ENCODE peak calls at places on chromosomes 13 and 19, in eight cellular contexts. C is AG04450, F is astrocyte, Z is PC-3, A is cardiac muscle cell, B is progenitor cell of endocrine pancreas, K is dorsolateral prefrontal cortex, T is pancreas. D is an unnamed sample.

GRCh38 chr19:22503524-22503923 is 81.4 kb upstream of the ZNF98 start:
- DNase-seq in A (no peak), Z (no peak), C (no peak), F (no peak), K (no peak), B (no peak), T (no peak), D (no peak)

GRCh38 chr13:91133941-91134772 is 213.3 kb upstream of the MIR17HG start:
- DNase-seq in Z (peak; percentile 61), B (peak; percentile 17), F (peak; percentile 45), C (peak; percentile 4), A (peak; percentile 70), T (peak; percentile 59), K (peak; percentile 13), D (no peak)

GRCh38 chr19:52216401-52216800 is 26.5 kb downstream of the PPP2R1A start:
- DNase-seq in F (no peak), K (no peak), C (no peak), A (no peak), Z (no peak), T (no peak), B (no peak), D (no peak)

GRCh38 chr19:43759515-43759914 is 4.8 kb upstream of the SMG9 start:
- DNase-seq in T (no peak), C (no peak), B (no peak), A (no peak), K (no peak), Z (peak; percentile 71), F (peak; percentile 65), D (no peak)

GRCh38 chr19:7910321-7911161 is 4.1 kb upstream of the TGFBR3L start:
- DNase-seq in B (no peak), T (no peak), C (no peak), K (no peak), F (no peak), A (no peak), Z (no peak), D (peak; percentile 66)

GRCh38 chr13:41465215-41465907 is 8.0 kb downstream of the RGCC start:
- DNase-seq in K (peak; percentile 30), Z (peak; percentile 47), C (peak; percentile 53), B (no peak), A (no peak), T (no peak), F (peak; percentile 82), D (no peak)

GRCh38 chr19:13796301-13797057 is 1.2 kb downstream of the ZSWIM4 start:
- DNase-seq in C (peak; percentile 86), F (peak; percentile 95), A (no peak), Z (peak; percentile 97), K (peak; percentile 35), T (peak; percentile 54), B (no peak), D (no peak)

GRCh38 chr19:11612816-11613511 is 15.7 kb downstream of the ZNF627 start:
- DNase-seq in F (no peak), B (no peak), T (no peak), K (no peak), A (no peak), Z (no peak), C (no peak), D (no peak)

GRCh38 chr19:16367269-16367683 is 42.6 kb downstream of the KLF2 start:
- DNase-seq in F (no peak), Z (no peak), B (no peak), K (no peak), T (no peak), A (no peak), C (no peak), D (no peak)

GRCh38 chr13:45768668-45769067 is 66.5 kb downstream of the CBY2 start:
- DNase-seq in T (no peak), K (no peak), F (no peak), Z (no peak), B (no peak), A (no peak), C (no peak), D (no peak)

GRCh38 chr13:19864018-19864338 is 529 bp upstream of the ZMYM5 start:
- DNase-seq in B (no peak), A (no peak), Z (no peak), C (no peak), K (no peak), T (peak; percentile 70), F (peak; percentile 71), D (peak; percentile 77)

GRCh38 chr13:110319774-110320509 is 12.9 kb downstream of the COL4A2 start:
- DNase-seq in Z (peak; percentile 81), K (no peak), T (peak; percentile 77), B (no peak), F (peak; percentile 95), A (no peak), C (no peak), D (peak; percentile 54)

DNA sequence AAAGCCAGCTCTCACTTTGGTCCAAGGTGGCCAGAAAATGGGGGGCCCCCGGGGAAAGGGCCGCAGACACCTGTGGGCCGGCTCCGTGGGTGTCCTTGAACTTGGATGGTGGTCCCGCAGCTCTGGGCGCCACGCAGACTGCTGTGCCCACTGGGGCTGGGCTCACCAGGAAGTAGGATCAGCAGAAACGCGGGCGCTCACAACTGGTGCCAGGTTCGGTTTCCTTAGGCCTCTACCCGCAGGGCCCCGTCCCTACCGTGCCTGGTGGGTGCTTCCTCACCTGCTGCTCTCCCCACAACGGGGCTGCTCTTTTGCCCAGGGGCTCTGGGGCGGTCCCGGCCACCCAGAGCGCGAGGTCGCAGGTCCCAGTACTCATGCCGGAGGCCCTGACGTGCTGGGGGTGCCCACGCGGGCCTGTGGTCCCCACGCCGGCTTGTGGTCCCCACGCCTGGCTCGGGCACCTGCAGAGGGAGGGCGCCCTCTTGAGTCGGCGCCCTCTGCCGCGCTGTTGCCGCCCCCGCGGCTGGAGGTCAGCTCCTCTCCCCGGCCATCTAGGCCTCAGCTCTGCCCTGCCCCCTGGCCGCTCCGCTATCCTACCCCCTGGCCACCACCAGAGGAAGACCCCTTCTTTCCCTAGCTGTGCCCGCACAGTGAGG is 1303.6 kb downstream of the UQCRFS1 start:
- DNase-seq in A (no peak), T (no peak), Z (no peak), B (no peak), K (no peak), C (no peak), F (no peak), D (no peak)
- TF ChIP-seq CTCF in A (no peak), T (no peak), Z (no peak), B (no peak), K (no peak), C (no peak), F (no peak), D (no peak)

DNA sequence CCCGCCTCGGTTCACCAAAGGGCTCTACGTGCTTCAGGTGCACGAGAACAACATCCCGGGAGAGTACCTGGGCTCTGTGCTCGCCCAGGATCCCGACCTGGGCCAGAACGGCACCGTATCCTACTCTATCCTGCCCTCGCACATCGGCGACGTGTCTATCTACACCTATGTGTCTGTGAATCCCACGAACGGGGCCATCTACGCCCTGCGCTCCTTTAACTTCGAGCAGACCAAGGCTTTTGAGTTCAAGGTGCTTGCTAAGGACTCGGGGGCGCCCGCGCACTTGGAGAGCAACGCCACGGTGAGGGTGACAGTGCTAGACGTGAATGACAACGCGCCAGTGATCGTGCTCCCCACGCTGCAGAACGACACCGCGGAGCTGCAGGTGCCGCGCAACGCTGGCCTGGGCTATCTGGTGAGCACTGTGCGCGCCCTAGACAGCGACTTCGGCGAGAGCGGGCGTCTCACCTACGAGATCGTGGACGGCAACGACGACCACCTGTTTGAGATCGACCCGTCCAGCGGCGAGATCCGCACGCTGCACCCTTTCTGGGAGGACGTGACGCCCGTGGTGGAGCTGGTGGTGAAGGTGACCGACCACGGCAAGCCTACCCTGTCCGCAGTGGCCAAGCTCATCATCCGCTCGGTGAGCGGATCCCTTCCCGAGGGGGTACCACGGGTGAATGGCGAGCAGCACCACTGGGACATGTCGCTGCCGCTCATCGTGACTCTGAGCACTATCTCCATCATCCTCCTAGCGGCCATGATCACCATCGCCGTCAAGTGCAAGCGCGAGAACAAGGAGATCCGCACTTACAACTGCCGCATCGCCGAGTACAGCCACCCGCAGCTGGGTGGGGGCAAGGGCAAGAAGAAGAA is 2.6 kb downstream of the PCDH17 start:
- DNase-seq in K (peak; percentile 53), F (peak; percentile 22), C (no peak), T (peak; percentile 15), A (no peak), Z (no peak), B (peak; percentile 11), D (peak; percentile 67)
- TF ChIP-seq CTCF in K (peak; percentile 27), F (no peak), C (no peak), T (no peak), A (no peak), Z (no peak), B (peak; percentile 20), D (peak; percentile 61)

GRCh38 chr19:34560229-34560628 is 78.7 kb downstream of the WTIP start:
- DNase-seq in T (no peak), A (no peak), F (no peak), B (no peak), Z (no peak), K (no peak), C (no peak), D (no peak)

GRCh38 chr19:34549833-34550232 is 68.3 kb downstream of the WTIP start:
- DNase-seq in B (no peak), K (no peak), A (no peak), T (no peak), C (no peak), Z (no peak), F (no peak), D (no peak)

GRCh38 chr19:34559045-34559444 is 77.5 kb downstream of the WTIP start:
- DNase-seq in Z (no peak), K (no peak), A (no peak), T (no peak), F (no peak), C (no peak), B (no peak), D (no peak)

GRCh38 chr19:34556500-34556899 is 74.9 kb downstream of the WTIP start:
- DNase-seq in Z (peak; percentile 30), B (no peak), T (peak; percentile 55), C (no peak), F (no peak), A (peak; percentile 10), K (no peak), D (no peak)

GRCh38 chr19:34555447-34555846 is 73.9 kb downstream of the WTIP start:
- DNase-seq in A (no peak), F (no peak), C (no peak), T (no peak), B (no peak), K (no peak), Z (peak; percentile 32), D (no peak)
- TF ChIP-seq CTCF in A (peak; percentile 21), F (no peak), C (peak; percentile 33), T (no peak), B (peak; percentile 48), K (no peak), Z (peak; percentile 44), D (peak; percentile 47)

DNA sequence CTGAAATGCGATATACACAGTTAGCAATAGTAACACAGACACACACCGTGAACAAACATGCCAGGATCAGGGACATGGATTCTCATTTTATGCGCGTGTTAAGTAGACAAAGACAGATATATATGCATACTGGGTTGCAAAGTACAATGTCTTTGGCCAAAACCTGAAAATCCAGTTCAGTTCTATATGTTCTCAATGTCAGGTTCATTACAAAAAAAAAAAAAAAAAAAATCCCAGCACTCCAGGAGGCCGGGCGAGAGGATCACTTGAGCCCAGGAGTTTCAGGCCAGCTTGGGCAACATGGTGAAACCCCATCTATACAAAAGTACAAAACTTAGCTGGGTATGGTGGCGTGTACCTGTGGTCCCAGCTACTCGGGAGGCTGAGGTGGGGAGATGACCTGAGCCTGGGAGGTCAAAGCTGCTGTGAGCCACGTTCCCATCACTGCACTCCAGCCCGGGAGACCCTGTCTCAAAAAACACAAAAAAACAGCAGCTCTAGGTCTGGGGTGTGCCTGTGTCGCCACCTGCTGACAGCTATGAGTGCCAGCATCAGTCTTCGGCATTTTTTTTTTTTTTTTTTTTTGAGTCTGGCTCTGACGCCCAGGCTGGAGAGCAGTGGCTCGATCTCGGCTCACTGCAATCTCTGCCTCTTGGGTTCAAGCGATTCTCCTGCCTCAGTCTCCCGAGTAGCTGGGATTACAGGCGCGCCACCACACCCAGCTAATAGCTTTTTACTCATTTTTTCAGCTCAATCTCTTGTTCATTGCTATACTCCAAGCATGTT is 10.3 kb downstream of the AP2S1 start:
- DNase-seq in K (no peak), B (no peak), C (no peak), A (peak; percentile 79), T (no peak), Z (peak; percentile 51), F (no peak), D (no peak)
- TF ChIP-seq CTCF in K (peak; percentile 86), B (peak; percentile 79), C (peak; percentile 91), A (peak; percentile 79), T (peak; percentile 71), Z (peak; percentile 78), F (peak; percentile 89), D (peak; percentile 90)

D was measured in type B pancreatic cell.